ENCODE peak calls at places on chromosomes 7 and 10, in six cellular contexts. C is GM12891, D is K562, Q is HepG2, P is GM12878, J is H1. N is an unnamed sample.

GRCh38 chr10:43117777-43118583 is 20.3 kb upstream of the CSGALNACT2 start:
- DNase-seq in D (no peak), Q (no peak), J (no peak), P (no peak), C (no peak), N (no peak)

GRCh38 chr7:2929321-2930201 is 85.5 kb upstream of the GNA12 start:
- DNase-seq in J (no peak), C (no peak), Q (no peak), D (no peak), P (no peak), N (no peak)

GRCh38 chr7:7321681-7322080 is 139.3 kb downstream of the C1GALT1 start:
- DNase-seq in P (peak; percentile 68), Q (peak; percentile 54), J (no peak), D (no peak), C (no peak), N (peak; percentile 26)

GRCh38 chr7:106061301-106061979 is 50.7 kb downstream of the SYPL1 start:
- DNase-seq in Q (no peak), J (no peak), D (no peak), P (no peak), C (no peak), N (no peak)

GRCh38 chr7:149664666-149665065 is 108.7 kb downstream of the ZNF467 start:
- DNase-seq in J (no peak), P (no peak), Q (no peak), C (no peak), D (no peak), N (no peak)

GRCh38 chr10:43453266-43453831 is 16.4 kb downstream of the ZNF487 start:
- DNase-seq in J (no peak), C (peak; percentile 18), P (no peak), D (no peak), Q (no peak), N (no peak)

GRCh38 chr10:50579491-50580259 is 44.1 kb downstream of the SGMS1 start:
- DNase-seq in D (no peak), J (no peak), P (no peak), C (no peak), Q (no peak), N (no peak)

GRCh38 chr7:2041496-2042367 is 191.0 kb downstream of the MAD1L1 start:
- DNase-seq in Q (no peak), D (no peak), J (no peak), P (no peak), C (no peak), N (no peak)

GRCh38 chr10:69567920-69568319 is 5.3 kb downstream of the NEUROG3 start:
- DNase-seq in D (peak; percentile 40), C (no peak), J (peak; percentile 90), Q (peak; percentile 6), P (no peak), N (no peak)

GRCh38 chr10:26970667-26971066 is 109.9 kb upstream of the ABI1 start:
- DNase-seq in P (no peak), D (no peak), J (no peak), C (no peak), Q (no peak), N (no peak)

GRCh38 chr7:93884541-93884940 is 6.0 kb downstream of the TFPI2 start:
- DNase-seq in P (no peak), C (no peak), Q (no peak), J (no peak), D (no peak), N (no peak)

GRCh38 chr10:73812662-73813061 is 1.3 kb upstream of the NDST2 start:
- DNase-seq in D (no peak), P (no peak), C (no peak), J (no peak), Q (no peak), N (no peak)

GRCh38 chr10:113735913-113736312 is 15.6 kb upstream of the PLEKHS1 start:
- DNase-seq in Q (peak; percentile 19), C (no peak), D (no peak), P (no peak), J (no peak), N (no peak)

GRCh38 chr10:132363921-132364593 is 32.1 kb downstream of the LRRC27 start:
- DNase-seq in Q (peak; percentile 45), J (no peak), D (peak; percentile 40), C (no peak), P (peak; percentile 13), N (no peak)

GRCh38 chr10:7258948-7259523 is 151.8 kb downstream of the SFMBT2 start:
- DNase-seq in J (no peak), C (peak; percentile 39), Q (no peak), D (no peak), P (no peak), N (no peak)

DNA sequence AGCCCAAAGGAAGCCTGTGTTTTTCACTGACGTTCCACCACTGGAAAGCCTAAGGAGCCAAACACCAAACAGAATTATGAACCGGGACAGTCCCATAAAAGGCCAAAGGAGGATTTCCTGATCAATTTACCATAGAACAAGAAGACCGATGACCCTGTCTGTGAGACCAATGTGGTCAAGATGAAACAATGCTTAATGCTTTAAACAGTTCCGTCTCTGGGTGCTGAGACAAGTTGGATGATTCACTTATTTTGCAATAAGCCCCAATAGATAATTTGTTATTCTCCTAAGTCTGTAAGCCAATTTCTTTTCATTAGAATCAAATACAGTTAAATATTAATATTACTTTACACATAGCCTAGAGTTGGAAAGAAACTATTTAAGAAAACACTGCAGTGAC is 134.9 kb downstream of the MICU1 start:
- DNase-seq in P (no peak), C (no peak), Q (no peak), D (no peak), J (no peak), N (no peak)
- TF ChIP-seq TAF1 in P (no peak), C (no peak), Q (no peak), D (no peak), J (no peak), N (no peak)

GRCh38 chr7:28654111-28654510 is 241.8 kb downstream of the CREB5 start:
- DNase-seq in Q (no peak), J (no peak), C (no peak), D (no peak), P (no peak), N (no peak)

GRCh38 chr7:28646371-28647075 is 234.2 kb downstream of the CREB5 start:
- DNase-seq in C (no peak), D (no peak), Q (no peak), J (no peak), P (no peak), N (no peak)

GRCh38 chr7:28647076-28647421 is 234.7 kb downstream of the CREB5 start:
- DNase-seq in C (no peak), J (no peak), P (no peak), D (no peak), Q (no peak), N (no peak)

GRCh38 chr7:28645866-28646265 is 233.5 kb downstream of the CREB5 start:
- DNase-seq in J (no peak), C (no peak), Q (no peak), P (no peak), D (no peak), N (no peak)

DNA sequence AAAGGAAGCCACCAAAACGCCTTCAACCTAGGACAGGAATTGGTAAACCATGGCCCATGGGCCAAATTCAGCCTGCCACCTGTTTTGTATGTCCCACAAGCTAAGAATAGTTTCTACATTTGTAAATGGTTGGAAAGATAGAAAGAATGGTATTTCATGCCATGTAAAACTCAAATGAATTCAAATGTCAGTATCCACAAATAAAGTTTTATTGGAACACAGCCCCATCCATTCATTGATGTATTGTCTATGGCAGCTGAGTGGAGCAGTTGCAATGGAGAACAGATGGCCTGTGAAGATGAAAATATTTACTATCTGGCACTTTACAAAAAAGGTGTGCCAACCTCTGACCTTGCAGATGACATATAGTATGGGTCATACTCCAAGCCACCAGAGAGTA is 236.9 kb downstream of the CREB5 start:
- DNase-seq in P (no peak), J (no peak), C (no peak), D (no peak), Q (no peak), N (no peak)
- TF ChIP-seq POLR2AphosphoS5 in P (no peak), J (no peak), C (no peak), D (no peak), Q (no peak), N (no peak)

GRCh38 chr10:114821915-114822770 is 563 bp downstream of the FHIP2A start:
- DNase-seq in J (peak; percentile 67), C (peak; percentile 19), Q (peak; percentile 6), P (no peak), D (peak; percentile 31), N (peak; percentile 28)
- TF ChIP-seq POLR2A in J (no peak), C (no peak), Q (no peak), P (no peak), D (no peak), N (no peak)

GRCh38 chr10:122513053-122513452 is 47.5 kb upstream of the DMBT1 start:
- DNase-seq in J (no peak), D (no peak), C (no peak), Q (no peak), P (no peak), N (no peak)

GRCh38 chr10:122514045-122514840 is 46.3 kb upstream of the DMBT1 start:
- DNase-seq in Q (no peak), P (no peak), J (no peak), C (no peak), D (no peak), N (no peak)

GRCh38 chr10:122516733-122517132 is 43.8 kb upstream of the DMBT1 start:
- DNase-seq in P (no peak), Q (no peak), J (no peak), C (no peak), D (no peak), N (no peak)

GRCh38 chr10:122515022-122515424 is 45.5 kb upstream of the DMBT1 start:
- DNase-seq in J (no peak), P (no peak), Q (no peak), C (no peak), D (no peak), N (no peak)

GRCh38 chr10:122515588-122516231 is 44.8 kb upstream of the DMBT1 start:
- DNase-seq in D (no peak), P (no peak), J (no peak), Q (no peak), C (peak; percentile 37), N (peak; percentile 35)
- TF ChIP-seq TAF1 in D (no peak), P (no peak), J (no peak), Q (no peak), C (no peak), N (no peak)

GRCh38 chr7:102935450-102936110 is 22.8 kb downstream of the LRRC17 start:
- DNase-seq in J (no peak), D (no peak), P (no peak), Q (no peak), C (no peak), N (no peak)
- TF ChIP-seq POLR2AphosphoS5 in J (no peak), D (no peak), P (no peak), Q (no peak), C (no peak), N (no peak)

GRCh38 chr10:110151467-110151866 is 55.9 kb upstream of the MXI1 start:
- DNase-seq in D (peak; percentile 34), P (no peak), J (peak; percentile 43), C (no peak), Q (no peak), N (no peak)
- TF ChIP-seq POLR2A in D (no peak), P (no peak), J (no peak), C (no peak), Q (no peak), N (no peak)

N was measured in GM12892.